ENCODE peak calls at places on chromosomes 6 and 20, in nine cellular contexts. One of them, this sample, is unnamed.

GRCh38 chr20:54212226-54212625 is 4.3 kb downstream of the PFDN4 start:
- DNase-seq in adrenal gland: no peak
- DNase-seq in body of pancreas: peak; percentile 16
- DNase-seq in neural crest cell: no peak
- DNase-seq in AG04450: no peak
- DNase-seq in CD14-positive monocyte: no peak
- DNase-seq in GM12865: no peak
- DNase-seq in H9: no peak
- DNase-seq in HCT116: no peak
- DNase-seq in this sample: no peak

GRCh38 chr6:34791842-34792604 is at the start of gene BLTP3A:
- DNase-seq in CD14-positive monocyte: peak; percentile 64
- DNase-seq in body of pancreas: peak; percentile 73
- DNase-seq in H9: peak; percentile 68
- DNase-seq in HCT116: peak; percentile 33
- DNase-seq in GM12865: peak; percentile 91
- DNase-seq in adrenal gland: peak; percentile 74
- DNase-seq in AG04450: no peak
- DNase-seq in neural crest cell: peak; percentile 60
- DNase-seq in this sample: peak; percentile 94

GRCh38 chr6:170403451-170403850 is 96.9 kb downstream of the FAM120B start:
- DNase-seq in neural crest cell: peak; percentile 30
- DNase-seq in CD14-positive monocyte: no peak
- DNase-seq in HCT116: no peak
- DNase-seq in AG04450: no peak
- DNase-seq in body of pancreas: no peak
- DNase-seq in H9: peak; percentile 73
- DNase-seq in GM12865: no peak
- DNase-seq in adrenal gland: no peak
- DNase-seq in this sample: no peak

GRCh38 chr6:3341467-3341866 is 82.7 kb downstream of the PSMG4 start:
- DNase-seq in CD14-positive monocyte: no peak
- DNase-seq in adrenal gland: peak; percentile 56
- DNase-seq in AG04450: no peak
- DNase-seq in H9: peak; percentile 43
- DNase-seq in GM12865: no peak
- DNase-seq in neural crest cell: no peak
- DNase-seq in HCT116: no peak
- DNase-seq in body of pancreas: no peak
- DNase-seq in this sample: no peak

GRCh38 chr6:27847706-27848105 is 64.5 kb downstream of the OR2B2 start:
- DNase-seq in CD14-positive monocyte: no peak
- DNase-seq in GM12865: no peak
- DNase-seq in body of pancreas: no peak
- DNase-seq in H9: no peak
- DNase-seq in AG04450: no peak
- DNase-seq in adrenal gland: no peak
- DNase-seq in neural crest cell: no peak
- DNase-seq in HCT116: no peak
- DNase-seq in this sample: no peak

GRCh38 chr6:13397359-13398080 is 69.2 kb upstream of the TBC1D7 start:
- DNase-seq in H9: no peak
- DNase-seq in neural crest cell: no peak
- DNase-seq in CD14-positive monocyte: no peak
- DNase-seq in HCT116: no peak
- DNase-seq in adrenal gland: no peak
- DNase-seq in GM12865: peak; percentile 81
- DNase-seq in AG04450: no peak
- DNase-seq in body of pancreas: no peak
- DNase-seq in this sample: peak; percentile 81

GRCh38 chr6:167735498-167736201 is 91.1 kb upstream of the AFDN start:
- DNase-seq in adrenal gland: no peak
- DNase-seq in GM12865: no peak
- DNase-seq in H9: no peak
- DNase-seq in AG04450: no peak
- DNase-seq in neural crest cell: no peak
- DNase-seq in HCT116: no peak
- DNase-seq in body of pancreas: no peak
- DNase-seq in CD14-positive monocyte: no peak
- DNase-seq in this sample: no peak

GRCh38 chr20:57500941-57501340 is 24.0 kb downstream of the CTCFL start:
- DNase-seq in neural crest cell: no peak
- DNase-seq in GM12865: no peak
- DNase-seq in body of pancreas: no peak
- DNase-seq in AG04450: no peak
- DNase-seq in HCT116: no peak
- DNase-seq in CD14-positive monocyte: no peak
- DNase-seq in H9: no peak
- DNase-seq in adrenal gland: no peak
- DNase-seq in this sample: no peak

GRCh38 chr6:160306284-160306683 is 41.9 kb upstream of the SLC22A3 start:
- DNase-seq in CD14-positive monocyte: no peak
- DNase-seq in HCT116: no peak
- DNase-seq in AG04450: no peak
- DNase-seq in H9: no peak
- DNase-seq in body of pancreas: no peak
- DNase-seq in adrenal gland: no peak
- DNase-seq in neural crest cell: no peak
- DNase-seq in GM12865: no peak
- DNase-seq in this sample: no peak

GRCh38 chr6:160300076-160300695 is 41.6 kb upstream of the SLC22A2 start:
- DNase-seq in adrenal gland: no peak
- DNase-seq in body of pancreas: no peak
- DNase-seq in HCT116: no peak
- DNase-seq in GM12865: no peak
- DNase-seq in CD14-positive monocyte: no peak
- DNase-seq in neural crest cell: no peak
- DNase-seq in AG04450: no peak
- DNase-seq in H9: no peak
- DNase-seq in this sample: no peak

GRCh38 chr6:160297310-160297709 is 38.7 kb upstream of the SLC22A2 start:
- DNase-seq in GM12865: no peak
- DNase-seq in adrenal gland: no peak
- DNase-seq in AG04450: no peak
- DNase-seq in CD14-positive monocyte: no peak
- DNase-seq in HCT116: no peak
- DNase-seq in body of pancreas: no peak
- DNase-seq in neural crest cell: no peak
- DNase-seq in H9: peak; percentile 62
- DNase-seq in this sample: no peak

GRCh38 chr6:160299559-160299958 is 40.9 kb upstream of the SLC22A2 start:
- DNase-seq in HCT116: no peak
- DNase-seq in neural crest cell: no peak
- DNase-seq in adrenal gland: no peak
- DNase-seq in GM12865: no peak
- DNase-seq in CD14-positive monocyte: no peak
- DNase-seq in AG04450: no peak
- DNase-seq in body of pancreas: no peak
- DNase-seq in H9: no peak
- DNase-seq in this sample: no peak

DNA sequence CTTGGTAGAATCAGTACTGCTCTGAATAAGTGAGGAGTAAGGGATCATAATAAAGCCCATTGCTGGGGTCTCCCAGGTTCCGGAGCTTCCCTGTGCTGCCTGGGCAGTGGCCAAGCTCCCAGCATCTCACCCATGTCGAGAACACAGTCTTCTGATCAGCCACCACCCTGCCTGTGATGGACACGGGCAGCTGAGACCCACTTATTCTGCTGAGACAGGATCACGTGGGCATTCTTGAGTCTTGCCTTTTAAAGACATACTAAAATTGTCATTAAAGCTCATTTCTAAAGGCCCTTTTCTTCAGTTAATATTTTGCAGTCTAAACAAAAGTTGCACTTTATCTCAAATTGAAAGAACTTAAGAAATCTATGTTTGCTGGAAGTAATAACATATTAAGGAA is 42.7 kb upstream of the SLC22A2 start:
- DNase-seq in AG04450: no peak
- DNase-seq in adrenal gland: no peak
- DNase-seq in H9: no peak
- DNase-seq in body of pancreas: no peak
- DNase-seq in neural crest cell: no peak
- DNase-seq in HCT116: no peak
- DNase-seq in CD14-positive monocyte: no peak
- DNase-seq in GM12865: no peak
- DNase-seq in this sample: no peak
- TF ChIP-seq CTCF in AG04450: no peak
- TF ChIP-seq CTCF in adrenal gland: no peak
- TF ChIP-seq CTCF in H9: no peak
- TF ChIP-seq CTCF in body of pancreas: no peak
- TF ChIP-seq CTCF in neural crest cell: no peak
- TF ChIP-seq CTCF in HCT116: no peak
- TF ChIP-seq CTCF in CD14-positive monocyte: no peak
- TF ChIP-seq CTCF in GM12865: no peak
- TF ChIP-seq CTCF in this sample: no peak

DNA sequence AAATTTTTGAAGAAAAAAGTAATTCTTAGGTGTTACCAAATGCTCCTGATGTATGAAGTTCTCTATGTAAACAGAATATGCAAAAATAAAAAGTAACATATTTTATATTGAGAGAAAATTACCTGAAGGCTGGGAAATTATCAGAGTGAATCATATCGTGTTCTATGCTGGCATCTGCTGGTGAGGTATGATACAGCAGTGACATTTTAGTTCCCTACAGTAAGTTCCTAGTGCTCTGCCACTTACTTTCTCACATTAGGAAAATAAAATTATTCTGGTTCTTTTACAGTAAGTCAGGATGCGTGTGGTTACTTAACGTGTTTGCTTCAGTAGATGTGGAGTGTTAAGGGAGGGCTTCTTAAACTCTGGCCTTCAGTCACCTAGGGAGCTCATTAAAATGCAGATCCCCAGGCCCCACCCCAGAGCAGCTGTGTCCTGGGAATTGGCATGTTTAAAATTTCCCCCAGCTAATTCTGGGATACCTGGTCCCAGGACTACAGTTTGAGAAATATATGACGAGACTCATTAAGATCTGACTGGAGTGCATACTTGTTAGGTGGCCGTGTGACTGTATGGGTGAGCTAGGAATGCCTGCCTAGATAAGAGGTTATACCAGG is 3.2 kb downstream of the ACTR5 start:
- DNase-seq in H9: no peak
- DNase-seq in HCT116: peak; percentile 27
- DNase-seq in CD14-positive monocyte: no peak
- DNase-seq in AG04450: no peak
- DNase-seq in GM12865: peak; percentile 50
- DNase-seq in body of pancreas: peak; percentile 28
- DNase-seq in neural crest cell: no peak
- DNase-seq in adrenal gland: peak; percentile 29
- DNase-seq in this sample: peak; percentile 49
- TF ChIP-seq CTCF in H9: peak; percentile 80
- TF ChIP-seq CTCF in HCT116: peak; percentile 72
- TF ChIP-seq CTCF in CD14-positive monocyte: peak; percentile 76
- TF ChIP-seq CTCF in AG04450: peak; percentile 74
- TF ChIP-seq CTCF in GM12865: peak; percentile 57
- TF ChIP-seq CTCF in body of pancreas: peak; percentile 70
- TF ChIP-seq CTCF in neural crest cell: peak; percentile 81
- TF ChIP-seq CTCF in adrenal gland: peak; percentile 71
- TF ChIP-seq CTCF in this sample: peak; percentile 56

DNA sequence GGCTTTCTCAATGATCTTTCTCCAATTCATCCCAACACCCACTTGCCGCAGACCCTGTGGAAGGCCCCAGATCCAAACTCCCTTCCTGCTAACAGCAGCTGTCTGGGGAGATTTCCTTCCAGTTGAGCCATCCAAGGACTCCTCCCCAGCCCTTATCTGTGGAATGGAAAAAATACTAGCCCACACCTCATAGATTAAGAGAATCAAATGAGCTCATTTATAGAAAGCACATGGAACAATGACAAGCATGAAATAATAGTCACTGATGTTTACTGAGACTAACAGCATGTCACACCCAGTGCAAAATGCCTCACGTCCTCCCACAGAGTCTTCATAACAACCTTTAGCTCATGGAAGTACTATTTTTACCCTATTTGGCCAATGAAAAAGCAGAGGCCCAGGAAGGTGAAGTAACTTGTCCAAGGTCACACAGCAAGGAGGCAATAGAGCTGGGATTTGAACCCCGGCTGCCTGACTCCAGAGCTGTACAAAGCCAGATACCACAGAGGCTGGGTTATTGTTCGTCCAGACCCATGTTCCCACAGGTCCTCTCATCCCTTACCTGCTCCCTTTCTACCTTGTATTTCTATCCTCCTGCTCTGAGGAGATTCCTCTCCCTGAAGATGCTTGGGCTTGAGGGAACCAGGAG is 23.4 kb upstream of the PTGIS start:
- DNase-seq in CD14-positive monocyte: no peak
- DNase-seq in neural crest cell: no peak
- DNase-seq in adrenal gland: no peak
- DNase-seq in AG04450: no peak
- DNase-seq in HCT116: no peak
- DNase-seq in GM12865: no peak
- DNase-seq in body of pancreas: no peak
- DNase-seq in H9: no peak
- DNase-seq in this sample: no peak
- TF ChIP-seq CTCF in CD14-positive monocyte: no peak
- TF ChIP-seq CTCF in neural crest cell: no peak
- TF ChIP-seq CTCF in adrenal gland: no peak
- TF ChIP-seq CTCF in AG04450: no peak
- TF ChIP-seq CTCF in HCT116: no peak
- TF ChIP-seq CTCF in GM12865: no peak
- TF ChIP-seq CTCF in body of pancreas: no peak
- TF ChIP-seq CTCF in H9: no peak
- TF ChIP-seq CTCF in this sample: no peak

GRCh38 chr6:41090841-41091761 is 18.3 kb downstream of the NFYA start:
- DNase-seq in GM12865: no peak
- DNase-seq in H9: no peak
- DNase-seq in adrenal gland: no peak
- DNase-seq in CD14-positive monocyte: no peak
- DNase-seq in AG04450: no peak
- DNase-seq in body of pancreas: no peak
- DNase-seq in neural crest cell: no peak
- DNase-seq in HCT116: no peak
- DNase-seq in this sample: no peak

GRCh38 chr6:41097467-41098090 is 24.8 kb downstream of the NFYA start:
- DNase-seq in CD14-positive monocyte: no peak
- DNase-seq in body of pancreas: no peak
- DNase-seq in AG04450: no peak
- DNase-seq in adrenal gland: no peak
- DNase-seq in neural crest cell: no peak
- DNase-seq in GM12865: no peak
- DNase-seq in H9: no peak
- DNase-seq in HCT116: no peak
- DNase-seq in this sample: no peak

GRCh38 chr6:41088451-41088850 is 15.7 kb downstream of the NFYA start:
- DNase-seq in CD14-positive monocyte: no peak
- DNase-seq in GM12865: no peak
- DNase-seq in neural crest cell: no peak
- DNase-seq in H9: no peak
- DNase-seq in adrenal gland: no peak
- DNase-seq in HCT116: no peak
- DNase-seq in AG04450: no peak
- DNase-seq in body of pancreas: no peak
- DNase-seq in this sample: no peak

GRCh38 chr6:41093729-41094128 is 21.0 kb downstream of the NFYA start:
- DNase-seq in neural crest cell: no peak
- DNase-seq in HCT116: no peak
- DNase-seq in AG04450: no peak
- DNase-seq in H9: no peak
- DNase-seq in CD14-positive monocyte: no peak
- DNase-seq in adrenal gland: peak; percentile 64
- DNase-seq in body of pancreas: no peak
- DNase-seq in GM12865: no peak
- DNase-seq in this sample: no peak

DNA sequence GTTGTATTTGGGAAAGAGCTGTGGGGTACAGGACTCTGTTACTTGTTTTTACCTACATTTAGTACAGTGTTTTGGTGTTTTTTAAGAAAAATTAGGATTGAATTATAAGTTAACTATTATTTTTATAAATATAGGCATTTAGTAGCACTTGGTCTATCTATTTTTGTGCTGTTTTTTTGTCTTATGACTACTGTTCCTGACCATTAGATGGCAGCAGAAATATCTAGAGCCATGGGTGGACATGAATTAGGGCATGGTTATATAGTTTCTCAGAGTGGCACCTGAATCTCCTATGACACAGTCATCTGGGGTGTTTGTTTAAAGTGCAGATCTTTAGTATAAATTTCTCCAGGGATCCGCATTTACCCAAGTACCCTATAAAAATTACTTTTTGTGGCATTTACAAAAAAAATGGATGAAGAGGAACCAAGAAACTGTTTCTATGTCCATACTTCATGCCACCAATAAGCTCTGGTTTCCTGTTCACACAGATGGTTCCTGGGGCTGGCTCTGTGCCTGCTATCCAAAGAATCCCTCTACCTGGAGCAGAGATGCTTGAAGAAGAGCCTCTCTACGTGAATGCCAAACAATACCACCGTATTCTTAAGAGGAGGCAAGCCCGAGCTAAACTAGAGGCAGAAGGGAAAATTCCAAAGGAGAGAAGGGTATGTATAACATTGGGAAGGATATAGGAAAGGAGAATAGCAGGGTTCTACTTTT is 19.8 kb downstream of the NFYA start:
- DNase-seq in CD14-positive monocyte: no peak
- DNase-seq in HCT116: no peak
- DNase-seq in neural crest cell: no peak
- DNase-seq in AG04450: no peak
- DNase-seq in H9: no peak
- DNase-seq in adrenal gland: no peak
- DNase-seq in body of pancreas: no peak
- DNase-seq in GM12865: peak; percentile 29
- DNase-seq in this sample: peak; percentile 24
- TF ChIP-seq CTCF in CD14-positive monocyte: peak; percentile 44
- TF ChIP-seq CTCF in HCT116: peak; percentile 41
- TF ChIP-seq CTCF in neural crest cell: peak; percentile 61
- TF ChIP-seq CTCF in AG04450: peak; percentile 56
- TF ChIP-seq CTCF in H9: peak; percentile 60
- TF ChIP-seq CTCF in adrenal gland: peak; percentile 33
- TF ChIP-seq CTCF in body of pancreas: no peak
- TF ChIP-seq CTCF in GM12865: peak; percentile 18
- TF ChIP-seq CTCF in this sample: peak; percentile 37